ENCODE peak calls at places on chromosome 9, in seven cellular contexts. One of them, this sample, is unnamed.

GRCh38 chr9:34331191-34331590 is 1.8 kb downstream of the NUDT2 start:
- DNase-seq in stimulated activated CD4-positive, alpha-beta T cell treated with anti-CD3 and anti-CD28 coated beads, Interleukin-12 subunit alpha, Interleukin-12 subunit beta, amount 100 ng/mL, for 4 hours: no peak
- DNase-seq in progenitor cell of endocrine pancreas: no peak
- DNase-seq in non-pigmented ciliary epithelial cell: no peak
- DNase-seq in activated T-helper 9 cell treated with anti-CD3 and anti-CD28 coated beads, Interleukin-2, amount 50 U/mL, for 16 hours: no peak
- DNase-seq in AG08396: no peak
- DNase-seq in GDM1: no peak
- DNase-seq in this sample: no peak

GRCh38 chr9:112925058-112925641 is 34.5 kb upstream of the SLC46A2 start:
- DNase-seq in stimulated activated CD4-positive, alpha-beta T cell treated with anti-CD3 and anti-CD28 coated beads, Interleukin-12 subunit alpha, Interleukin-12 subunit beta, amount 100 ng/mL, for 4 hours: no peak
- DNase-seq in progenitor cell of endocrine pancreas: no peak
- DNase-seq in non-pigmented ciliary epithelial cell: no peak
- DNase-seq in activated T-helper 9 cell treated with anti-CD3 and anti-CD28 coated beads, Interleukin-2, amount 50 U/mL, for 16 hours: no peak
- DNase-seq in AG08396: peak; percentile 28
- DNase-seq in GDM1: no peak
- DNase-seq in this sample: peak; percentile 36

GRCh38 chr9:113187935-113188595 is 33.0 kb downstream of the FKBP15 start:
- DNase-seq in stimulated activated CD4-positive, alpha-beta T cell treated with anti-CD3 and anti-CD28 coated beads, Interleukin-12 subunit alpha, Interleukin-12 subunit beta, amount 100 ng/mL, for 4 hours: no peak
- DNase-seq in progenitor cell of endocrine pancreas: no peak
- DNase-seq in non-pigmented ciliary epithelial cell: peak; percentile 93
- DNase-seq in activated T-helper 9 cell treated with anti-CD3 and anti-CD28 coated beads, Interleukin-2, amount 50 U/mL, for 16 hours: no peak
- DNase-seq in AG08396: peak; percentile 87
- DNase-seq in GDM1: peak; percentile 2
- DNase-seq in this sample: no peak

GRCh38 chr9:135702002-135702721 is at the start of gene KCNT1:
- DNase-seq in stimulated activated CD4-positive, alpha-beta T cell treated with anti-CD3 and anti-CD28 coated beads, Interleukin-12 subunit alpha, Interleukin-12 subunit beta, amount 100 ng/mL, for 4 hours: peak; percentile 61
- DNase-seq in progenitor cell of endocrine pancreas: peak; percentile 84
- DNase-seq in non-pigmented ciliary epithelial cell: no peak
- DNase-seq in activated T-helper 9 cell treated with anti-CD3 and anti-CD28 coated beads, Interleukin-2, amount 50 U/mL, for 16 hours: peak; percentile 18
- DNase-seq in AG08396: peak; percentile 98
- DNase-seq in GDM1: peak; percentile 19
- DNase-seq in this sample: peak; percentile 87

GRCh38 chr9:137353223-137354152 is 51.4 kb upstream of the NRARP start:
- DNase-seq in stimulated activated CD4-positive, alpha-beta T cell treated with anti-CD3 and anti-CD28 coated beads, Interleukin-12 subunit alpha, Interleukin-12 subunit beta, amount 100 ng/mL, for 4 hours: no peak
- DNase-seq in progenitor cell of endocrine pancreas: no peak
- DNase-seq in non-pigmented ciliary epithelial cell: no peak
- DNase-seq in activated T-helper 9 cell treated with anti-CD3 and anti-CD28 coated beads, Interleukin-2, amount 50 U/mL, for 16 hours: no peak
- DNase-seq in AG08396: peak; percentile 8
- DNase-seq in GDM1: no peak
- DNase-seq in this sample: no peak

GRCh38 chr9:35367451-35367850 is 122.5 kb upstream of the RUSC2 start:
- DNase-seq in stimulated activated CD4-positive, alpha-beta T cell treated with anti-CD3 and anti-CD28 coated beads, Interleukin-12 subunit alpha, Interleukin-12 subunit beta, amount 100 ng/mL, for 4 hours: no peak
- DNase-seq in progenitor cell of endocrine pancreas: no peak
- DNase-seq in non-pigmented ciliary epithelial cell: peak; percentile 92
- DNase-seq in activated T-helper 9 cell treated with anti-CD3 and anti-CD28 coated beads, Interleukin-2, amount 50 U/mL, for 16 hours: no peak
- DNase-seq in AG08396: peak; percentile 65
- DNase-seq in GDM1: no peak
- DNase-seq in this sample: no peak

GRCh38 chr9:114303571-114303970 is 19.3 kb upstream of the ORM1 start:
- DNase-seq in stimulated activated CD4-positive, alpha-beta T cell treated with anti-CD3 and anti-CD28 coated beads, Interleukin-12 subunit alpha, Interleukin-12 subunit beta, amount 100 ng/mL, for 4 hours: no peak
- DNase-seq in progenitor cell of endocrine pancreas: no peak
- DNase-seq in non-pigmented ciliary epithelial cell: no peak
- DNase-seq in activated T-helper 9 cell treated with anti-CD3 and anti-CD28 coated beads, Interleukin-2, amount 50 U/mL, for 16 hours: no peak
- DNase-seq in AG08396: no peak
- DNase-seq in GDM1: no peak
- DNase-seq in this sample: no peak

GRCh38 chr9:4984171-4984570 is 901 bp upstream of the JAK2 start:
- DNase-seq in stimulated activated CD4-positive, alpha-beta T cell treated with anti-CD3 and anti-CD28 coated beads, Interleukin-12 subunit alpha, Interleukin-12 subunit beta, amount 100 ng/mL, for 4 hours: no peak
- DNase-seq in progenitor cell of endocrine pancreas: no peak
- DNase-seq in non-pigmented ciliary epithelial cell: no peak
- DNase-seq in activated T-helper 9 cell treated with anti-CD3 and anti-CD28 coated beads, Interleukin-2, amount 50 U/mL, for 16 hours: no peak
- DNase-seq in AG08396: no peak
- DNase-seq in GDM1: no peak
- DNase-seq in this sample: no peak

GRCh38 chr9:3773661-3774060 is 247.9 kb upstream of the RFX3 start:
- DNase-seq in stimulated activated CD4-positive, alpha-beta T cell treated with anti-CD3 and anti-CD28 coated beads, Interleukin-12 subunit alpha, Interleukin-12 subunit beta, amount 100 ng/mL, for 4 hours: no peak
- DNase-seq in progenitor cell of endocrine pancreas: no peak
- DNase-seq in non-pigmented ciliary epithelial cell: no peak
- DNase-seq in activated T-helper 9 cell treated with anti-CD3 and anti-CD28 coated beads, Interleukin-2, amount 50 U/mL, for 16 hours: no peak
- DNase-seq in AG08396: no peak
- DNase-seq in GDM1: no peak
- DNase-seq in this sample: no peak